ENCODE peak calls at places on chromosomes 12 and 14, in six cellular contexts. X is A549, U is upper lobe of left lung, M is K562, G is HepG2, O is GM12878. Z is an unnamed sample.

GRCh38 chr12:65666876-65667275 is 157.4 kb upstream of the HMGA2 start:
- ATAC-seq in X (no peak), U (no peak), M (peak), G (no peak), O (peak), Z (no peak)

GRCh38 chr12:62632521-62632920 is 165.9 kb downstream of the MON2 start:
- ATAC-seq in X (peak), U (peak), M (no peak), G (peak), O (peak), Z (peak)

GRCh38 chr12:104677441-104678089 is 220.8 kb downstream of the CHST11 start:
- ATAC-seq in X (no peak), U (peak), M (no peak), G (no peak), O (no peak), Z (no peak)

GRCh38 chr12:25151476-25151875 is 43.5 kb downstream of the DNAI7 start:
- ATAC-seq in X (peak), U (peak), M (no peak), G (no peak), O (no peak), Z (peak)

GRCh38 chr14:36579573-36580140 is 2.8 kb downstream of the NKX2-8 start:
- ATAC-seq in X (no peak), U (no peak), M (no peak), G (no peak), O (no peak), Z (no peak)

GRCh38 chr12:58086006-58086405 is 144.6 kb downstream of the ATP23 start:
- ATAC-seq in X (no peak), U (no peak), M (no peak), G (no peak), O (no peak), Z (no peak)

GRCh38 chr12:92509156-92509758 is 193.5 kb upstream of the PLEKHG7 start:
- ATAC-seq in X (no peak), U (no peak), M (no peak), G (no peak), O (no peak), Z (no peak)

GRCh38 chr12:1054103-1054838 is 63.2 kb downstream of the ERC1 start:
- ATAC-seq in X (peak), U (no peak), M (no peak), G (peak), O (no peak), Z (no peak)

GRCh38 chr14:22508150-22508457 is 80.9 kb downstream of the DAD1 start:
- ATAC-seq in X (no peak), U (no peak), M (no peak), G (no peak), O (no peak), Z (no peak)

GRCh38 chr12:76957306-76957705 is 78.5 kb upstream of the CSRP2 start:
- ATAC-seq in X (no peak), U (no peak), M (no peak), G (no peak), O (no peak), Z (no peak)

GRCh38 chr12:92437452-92437851 is 265.3 kb upstream of the PLEKHG7 start:
- ATAC-seq in X (no peak), U (no peak), M (no peak), G (no peak), O (peak), Z (no peak)

GRCh38 chr12:9221476-9221875 is 13.3 kb upstream of the PZP start:
- ATAC-seq in X (no peak), U (no peak), M (no peak), G (no peak), O (no peak), Z (peak)

GRCh38 chr12:64098709-64099354 is 123.3 kb downstream of the KICS2 start:
- ATAC-seq in X (peak), U (no peak), M (no peak), G (no peak), O (no peak), Z (no peak)

DNA sequence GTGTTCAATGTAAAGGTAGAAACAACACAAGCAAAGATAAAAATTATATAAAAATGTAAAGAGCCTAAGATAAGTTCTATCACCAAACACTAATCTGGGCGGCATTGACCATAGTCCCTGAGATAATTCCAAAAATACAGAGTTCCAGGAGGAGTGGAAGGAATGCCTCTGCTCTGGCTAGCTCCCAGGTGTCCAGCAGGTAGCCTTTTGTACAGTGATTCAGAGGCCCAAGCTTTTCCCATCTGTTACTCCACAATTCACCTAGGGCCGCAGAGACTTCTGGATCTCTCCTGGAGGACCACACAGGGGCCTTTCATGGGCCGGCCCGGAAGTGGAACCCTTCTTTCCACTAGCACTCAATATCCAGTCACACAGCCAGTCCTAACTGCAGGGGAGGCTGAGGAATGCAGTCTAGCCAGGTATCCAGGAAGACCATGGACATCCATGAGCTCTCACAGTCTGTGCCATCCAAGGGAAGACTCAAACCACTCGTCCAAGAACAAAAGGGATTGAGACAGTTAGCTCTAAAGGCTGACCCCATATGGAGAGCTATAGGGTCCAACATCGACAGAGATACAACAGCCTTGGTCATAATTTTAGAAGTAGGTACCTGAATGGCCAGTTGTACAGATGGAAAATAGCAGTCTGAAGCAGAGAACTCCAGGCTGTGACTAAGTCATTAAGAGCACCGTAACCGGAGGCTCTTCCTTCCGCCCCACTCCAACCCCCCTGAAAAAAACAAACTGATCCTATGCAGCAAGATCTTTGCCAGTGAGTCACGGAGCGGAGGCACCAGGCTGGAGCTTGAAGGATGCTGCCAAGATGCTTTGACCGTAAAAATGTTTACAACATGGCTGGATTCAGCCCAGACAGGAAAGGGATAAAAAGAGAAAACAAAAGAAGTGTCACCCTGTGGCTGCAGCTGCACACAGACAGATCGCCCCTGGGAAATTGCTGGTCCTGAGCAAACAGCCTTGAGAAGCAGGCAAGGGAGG is 204.8 kb downstream of the NUAK1 start:
- ATAC-seq in X (peak), U (no peak), M (no peak), G (no peak), O (no peak), Z (peak)
- TF ChIP-seq EP300 in X (no peak), U (no peak), M (no peak), G (no peak), O (no peak), Z (no peak)

GRCh38 chr12:121810833-121811433 is 7.1 kb downstream of the SETD1B start:
- ATAC-seq in X (peak), U (no peak), M (no peak), G (no peak), O (no peak), Z (no peak)
- H3K4me3 ChIP-seq in X (peak), U (no peak), M (peak), G (no peak), O (peak), Z (no peak)

GRCh38 chr12:52615912-52616311 is 2.4 kb downstream of the KRT73 start:
- ATAC-seq in X (no peak), U (no peak), M (no peak), G (no peak), O (no peak), Z (no peak)
- H3K27ac ChIP-seq in X (no peak), U (no peak), M (no peak), G (no peak), O (no peak), Z (no peak)

GRCh38 chr12:78829690-78830089 is 34.9 kb upstream of the SYT1 start:
- ATAC-seq in X (no peak), U (no peak), M (no peak), G (no peak), O (no peak), Z (no peak)
- TF ChIP-seq EP300 in X (no peak), U (no peak), M (no peak), G (no peak), O (no peak), Z (no peak)

DNA sequence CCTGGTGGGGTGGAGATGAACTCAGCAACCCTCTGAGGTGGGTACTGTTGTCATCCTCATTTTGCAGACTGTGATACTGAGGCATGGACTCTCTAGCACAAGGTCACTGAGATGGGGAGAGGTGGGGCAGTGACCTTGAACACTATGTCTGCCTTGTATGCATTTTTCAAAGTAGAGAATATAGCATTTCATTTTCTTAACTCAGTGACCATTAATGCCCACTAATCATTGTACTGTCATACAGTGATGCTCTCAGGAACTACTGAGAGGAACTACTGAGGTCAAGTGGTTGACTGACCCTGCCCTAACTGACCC is 2.1 kb downstream of the L3HYPDH start:
- ATAC-seq in X (peak), U (no peak), M (no peak), G (no peak), O (peak), Z (no peak)
- H3K4me3 ChIP-seq in X (peak), U (no peak), M (peak), G (peak), O (peak), Z (peak)

DNA sequence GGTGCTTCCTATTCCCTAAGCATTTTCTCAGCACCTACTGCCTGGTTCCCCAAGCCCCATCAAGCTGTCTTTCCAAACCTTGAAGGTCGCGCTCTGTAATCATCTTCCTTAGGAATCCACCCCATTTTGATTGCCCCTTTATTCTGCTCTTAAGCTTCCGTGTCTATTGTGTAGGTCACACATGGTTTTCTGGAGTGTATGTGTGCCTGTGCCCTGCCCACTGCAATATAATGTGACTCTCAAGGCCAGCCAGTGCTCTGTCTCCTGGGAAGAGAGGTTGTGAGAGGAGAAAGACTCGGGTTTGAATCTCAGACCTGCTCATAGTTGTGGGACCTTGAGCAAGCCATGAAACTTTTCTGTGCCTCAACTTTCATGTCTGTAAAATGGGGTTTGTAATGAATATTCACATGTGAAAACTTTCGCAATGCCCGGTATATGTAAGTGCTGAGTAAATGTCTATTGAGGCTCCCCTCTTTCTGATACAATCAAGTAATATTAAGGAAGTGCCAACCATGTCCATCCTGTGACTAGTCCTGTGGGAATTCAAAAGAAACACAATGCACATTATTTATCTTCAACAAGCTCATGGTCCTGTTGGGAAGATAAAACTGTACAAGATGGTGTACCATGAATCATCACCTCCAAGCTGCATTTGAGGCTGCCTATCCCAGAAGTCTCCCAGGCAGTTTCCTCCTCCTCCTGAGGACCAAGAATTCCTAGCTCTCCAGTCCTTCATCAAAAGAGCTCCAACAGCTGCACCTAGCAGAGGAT is 774 bp upstream of the KRT75 start:
- ATAC-seq in X (no peak), U (no peak), M (no peak), G (no peak), O (no peak), Z (no peak)
- H3K27ac ChIP-seq in X (no peak), U (no peak), M (no peak), G (no peak), O (no peak), Z (no peak)

DNA sequence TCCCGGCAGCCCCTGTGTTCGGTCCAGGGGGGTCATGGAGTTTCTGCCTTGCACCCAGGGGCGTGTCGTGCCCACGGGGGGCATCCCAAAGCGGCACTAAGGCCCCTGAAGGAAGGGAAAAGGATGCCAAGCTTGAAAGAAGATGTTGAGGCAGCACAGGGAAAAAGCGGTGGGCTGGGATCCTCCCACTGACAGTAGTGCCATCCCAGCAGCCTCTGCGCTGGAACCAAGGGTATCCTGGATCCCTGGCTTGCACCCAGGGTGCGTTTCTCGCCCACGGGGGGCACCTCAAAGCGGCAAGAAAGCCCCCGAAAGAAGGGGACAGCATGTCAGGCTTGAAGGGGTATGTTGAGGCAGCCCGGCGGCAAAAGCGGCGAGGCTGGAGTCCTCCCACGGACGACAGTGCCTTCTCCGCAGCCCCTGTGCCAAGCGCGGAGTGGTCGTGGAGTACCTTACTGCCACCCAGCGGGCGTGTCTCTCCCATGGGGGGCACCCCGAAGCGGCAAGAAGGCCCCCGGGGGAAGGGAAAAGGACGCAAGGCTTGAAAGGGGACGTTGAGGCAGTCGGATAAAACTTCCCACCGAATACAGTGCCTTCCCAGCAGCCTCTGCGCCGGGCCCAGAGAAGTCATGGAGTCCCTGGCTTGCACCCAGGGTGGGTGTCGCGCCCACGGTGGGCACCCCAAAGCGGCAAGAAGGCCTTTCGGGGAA is 164.4 kb upstream of the ALG10B start:
- ATAC-seq in X (no peak), U (no peak), M (no peak), G (no peak), O (no peak), Z (no peak)
- TF ChIP-seq EP300 in X (no peak), U (no peak), M (no peak), G (no peak), O (no peak), Z (no peak)

GRCh38 chr12:52657305-52657902 is 5.4 kb upstream of the KRT2 start:
- ATAC-seq in X (no peak), U (no peak), M (no peak), G (no peak), O (no peak), Z (no peak)

GRCh38 chr12:52655251-52655650 is 3.2 kb upstream of the KRT2 start:
- ATAC-seq in X (peak), U (no peak), M (no peak), G (no peak), O (no peak), Z (no peak)

GRCh38 chr12:52656616-52657015 is 4.6 kb upstream of the KRT2 start:
- ATAC-seq in X (no peak), U (no peak), M (no peak), G (no peak), O (no peak), Z (no peak)

GRCh38 chr12:52658196-52658595 is 6.2 kb upstream of the KRT2 start:
- ATAC-seq in X (no peak), U (no peak), M (no peak), G (no peak), O (no peak), Z (no peak)

DNA sequence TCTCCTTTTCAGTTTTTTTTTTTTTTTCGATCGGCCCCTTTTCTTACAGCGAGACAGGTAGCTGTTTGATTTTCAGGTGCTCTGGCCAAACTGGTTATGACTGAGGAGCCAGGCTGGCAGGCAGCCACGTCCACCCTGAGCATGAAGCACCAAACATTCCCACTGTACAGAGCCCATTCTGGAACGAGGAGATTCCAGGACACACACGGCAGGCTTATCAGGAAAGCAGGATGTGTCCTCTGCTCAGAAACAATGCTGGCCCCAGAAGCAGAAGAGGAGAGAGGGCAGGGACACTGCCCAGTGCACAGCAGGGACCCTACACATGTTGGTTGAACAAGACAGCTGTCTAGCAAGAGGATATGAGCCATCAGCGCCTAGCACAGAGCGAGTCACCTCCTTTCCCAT is 3.7 kb upstream of the KRT2 start:
- ATAC-seq in X (peak), U (peak), M (peak), G (no peak), O (no peak), Z (no peak)
- H3K4me3 ChIP-seq in X (no peak), U (no peak), M (no peak), G (no peak), O (no peak), Z (no peak)

DNA sequence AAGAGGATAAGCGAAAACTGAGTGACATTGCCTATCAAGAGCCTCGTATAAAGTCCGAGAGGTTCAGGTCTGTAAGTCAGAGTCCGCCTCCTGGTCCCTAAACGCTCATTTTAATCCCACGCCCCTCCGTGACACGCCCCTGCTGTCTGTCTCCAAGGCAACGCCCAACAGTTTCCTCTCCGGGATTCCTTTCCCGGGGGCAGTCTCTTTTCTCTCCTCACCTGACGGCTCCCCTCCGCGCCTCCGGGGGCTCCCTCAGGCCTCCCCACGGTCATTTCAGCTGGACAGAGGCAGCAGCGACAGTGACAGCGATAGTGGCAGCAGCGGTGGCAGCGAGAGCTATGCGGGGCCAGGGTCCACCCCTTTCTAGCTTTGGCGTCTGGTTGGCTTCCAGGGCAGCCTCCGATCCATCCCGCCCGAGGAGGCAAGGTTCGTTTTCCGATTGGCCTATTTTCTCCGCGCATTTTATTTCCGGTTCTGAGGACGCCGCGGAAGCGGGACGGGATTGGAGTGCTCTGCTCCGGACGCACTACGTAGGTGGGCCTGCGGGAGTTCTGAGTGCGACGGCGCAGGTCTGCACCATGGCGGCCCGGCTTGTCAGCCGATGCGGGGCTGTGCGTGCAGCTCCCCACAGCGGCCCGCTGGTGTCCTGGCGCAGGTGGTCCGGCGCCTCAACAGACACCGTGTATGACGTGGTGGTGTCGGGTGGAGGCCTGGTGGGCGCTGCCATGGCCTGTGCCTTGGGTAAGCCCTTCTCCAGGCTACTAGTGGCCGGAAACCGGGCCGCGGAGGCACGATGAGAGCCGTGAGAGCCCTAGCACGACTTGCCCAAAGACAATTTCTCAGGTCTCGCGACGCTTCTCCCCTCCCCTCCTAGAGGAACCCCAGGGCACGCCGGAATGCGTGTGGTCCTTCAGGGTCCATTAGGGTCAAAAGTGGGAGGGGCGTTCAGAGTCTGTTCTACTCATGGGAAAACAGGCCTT is at the start of the genes COQ6 and FAM161B:
- ATAC-seq in X (peak), U (peak), M (peak), G (peak), O (peak), Z (peak)
- H3K27ac ChIP-seq in X (peak), U (peak), M (peak), G (peak), O (peak), Z (peak)

Z was measured in gastroesophageal sphincter.